ENCODE peak calls at places on chromosomes 7 and 10, in seven cellular contexts. One of them, this sample, is unnamed.

GRCh38 chr7:32869716-32870115 is 21.8 kb downstream of the KBTBD2 start:
- DNase-seq in sigmoid colon: no peak
- DNase-seq in MV-4-11: no peak
- DNase-seq in neural progenitor cell: no peak
- DNase-seq in M059J: no peak
- DNase-seq in SJSA1: no peak
- DNase-seq in GM12878: no peak
- DNase-seq in this sample: no peak

GRCh38 chr7:36155811-36156361 is 2.8 kb downstream of the EEPD1 start:
- DNase-seq in M059J: peak; percentile 78
- DNase-seq in sigmoid colon: peak; percentile 78
- DNase-seq in SJSA1: peak; percentile 48
- DNase-seq in GM12878: no peak
- DNase-seq in MV-4-11: peak; percentile 14
- DNase-seq in neural progenitor cell: peak; percentile 32
- DNase-seq in this sample: peak; percentile 78

GRCh38 chr10:62637249-62638061 is 167.1 kb upstream of the ADO start:
- DNase-seq in GM12878: peak; percentile 81
- DNase-seq in M059J: peak; percentile 67
- DNase-seq in neural progenitor cell: no peak
- DNase-seq in sigmoid colon: no peak
- DNase-seq in SJSA1: no peak
- DNase-seq in MV-4-11: peak; percentile 65
- DNase-seq in this sample: peak; percentile 69

GRCh38 chr10:35739998-35740397 is 97.9 kb upstream of the FZD8 start:
- DNase-seq in GM12878: no peak
- DNase-seq in SJSA1: no peak
- DNase-seq in MV-4-11: peak; percentile 67
- DNase-seq in M059J: peak; percentile 17
- DNase-seq in sigmoid colon: no peak
- DNase-seq in neural progenitor cell: no peak
- DNase-seq in this sample: no peak

GRCh38 chr10:46557319-46558140 is 1.1 kb upstream of the GPRIN2 start:
- DNase-seq in neural progenitor cell: no peak
- DNase-seq in MV-4-11: no peak
- DNase-seq in GM12878: no peak
- DNase-seq in SJSA1: peak; percentile 55
- DNase-seq in M059J: no peak
- DNase-seq in sigmoid colon: peak; percentile 68
- DNase-seq in this sample: peak; percentile 19

GRCh38 chr10:71846816-71847215 is 4.2 kb downstream of the PSAP start:
- DNase-seq in sigmoid colon: no peak
- DNase-seq in M059J: no peak
- DNase-seq in MV-4-11: no peak
- DNase-seq in neural progenitor cell: no peak
- DNase-seq in SJSA1: no peak
- DNase-seq in GM12878: no peak
- DNase-seq in this sample: no peak

GRCh38 chr7:104894998-104895850 is 118.8 kb upstream of the KMT2E start:
- DNase-seq in SJSA1: no peak
- DNase-seq in M059J: no peak
- DNase-seq in sigmoid colon: no peak
- DNase-seq in MV-4-11: peak; percentile 95
- DNase-seq in GM12878: peak; percentile 84
- DNase-seq in neural progenitor cell: no peak
- DNase-seq in this sample: no peak

GRCh38 chr7:16345979-16346958 is 75.1 kb downstream of the CRPPA start:
- DNase-seq in MV-4-11: peak; percentile 13
- DNase-seq in M059J: peak; percentile 97
- DNase-seq in SJSA1: peak; percentile 71
- DNase-seq in GM12878: no peak
- DNase-seq in neural progenitor cell: no peak
- DNase-seq in sigmoid colon: no peak
- DNase-seq in this sample: no peak

GRCh38 chr7:17299477-17299991 is 1.1 kb downstream of the AHR start:
- DNase-seq in SJSA1: no peak
- DNase-seq in MV-4-11: peak; percentile 16
- DNase-seq in neural progenitor cell: no peak
- DNase-seq in M059J: peak; percentile 61
- DNase-seq in GM12878: no peak
- DNase-seq in sigmoid colon: no peak
- DNase-seq in this sample: no peak

GRCh38 chr10:16913266-16913665 is 96.0 kb upstream of the RSU1 start:
- DNase-seq in GM12878: no peak
- DNase-seq in M059J: no peak
- DNase-seq in sigmoid colon: no peak
- DNase-seq in neural progenitor cell: no peak
- DNase-seq in SJSA1: no peak
- DNase-seq in MV-4-11: no peak
- DNase-seq in this sample: no peak

GRCh38 chr10:7550038-7550437 is 116.7 kb downstream of the ITIH5 start:
- DNase-seq in MV-4-11: no peak
- DNase-seq in M059J: no peak
- DNase-seq in GM12878: no peak
- DNase-seq in neural progenitor cell: no peak
- DNase-seq in SJSA1: no peak
- DNase-seq in sigmoid colon: no peak
- DNase-seq in this sample: no peak

GRCh38 chr10:3538291-3538849 is 246.6 kb downstream of the KLF6 start:
- DNase-seq in GM12878: no peak
- DNase-seq in sigmoid colon: no peak
- DNase-seq in MV-4-11: no peak
- DNase-seq in SJSA1: no peak
- DNase-seq in neural progenitor cell: no peak
- DNase-seq in M059J: no peak
- DNase-seq in this sample: no peak

GRCh38 chr10:43249962-43250624 is 16.8 kb downstream of the RASGEF1A start:
- DNase-seq in neural progenitor cell: peak; percentile 51
- DNase-seq in sigmoid colon: peak; percentile 53
- DNase-seq in M059J: peak; percentile 9
- DNase-seq in GM12878: no peak
- DNase-seq in MV-4-11: no peak
- DNase-seq in SJSA1: peak; percentile 47
- DNase-seq in this sample: peak; percentile 9